ENCODE peak calls at places on chromosomes 4 and X, in ten cellular contexts. K, L, Y, V, D, O, A, M, H and B are unnamed samples. For H3K9me3, the result is how much of the 10 kb centered on the place peaks cover.

GRCh38 chr4:170008376-170008775 is 17.8 kb downstream of the MFAP3L start:
- DNase-seq in H (no peak), O (no peak), A (peak), M (no peak), K (no peak), V (no peak), L (no peak), D (no peak), Y (no peak), B (no peak)

GRCh38 chrX:40573763-40574162 is 7.0 kb upstream of the ATP6AP2 start:
- DNase-seq in K (no peak), H (no peak), V (peak), Y (peak), D (no peak), M (no peak), L (no peak), O (peak), A (peak), B (no peak)

GRCh38 chr4:164876680-164877324 is at the start of gene APELA:
- DNase-seq in O (peak), V (no peak), M (no peak), K (no peak), L (peak), H (no peak), A (no peak), Y (no peak), D (no peak), B (no peak)

GRCh38 chrX:50168305-50168704 is 32.5 kb downstream of the AKAP4 start:
- DNase-seq in D (no peak), A (no peak), M (no peak), H (no peak), V (no peak), Y (no peak), O (no peak), K (no peak), L (no peak), B (no peak)

GRCh38 chrX:118551426-118551825 is 55.8 kb downstream of the DOCK11 start:
- DNase-seq in Y (no peak), O (no peak), L (no peak), A (no peak), M (no peak), V (no peak), K (no peak), D (no peak), H (no peak), B (no peak)

GRCh38 chr4:104897297-104897645 is 249.4 kb upstream of the TET2 start:
- DNase-seq in D (no peak), L (no peak), Y (no peak), O (no peak), V (no peak), H (no peak), M (no peak), K (no peak), A (no peak), B (no peak)

GRCh38 chr4:57080781-57081650 is 29.2 kb downstream of the IGFBP7 start:
- DNase-seq in O (peak), D (no peak), V (no peak), M (no peak), L (no peak), K (peak), H (peak), Y (peak), A (peak), B (peak)

GRCh38 chrX:97898798-97899197 is 1015.1 kb downstream of the RPA4 start:
- DNase-seq in H (no peak), L (no peak), K (no peak), O (no peak), M (no peak), V (no peak), Y (no peak), A (no peak), D (no peak), B (no peak)

GRCh38 chr4:140813804-140814203 is 57.6 kb upstream of the TBC1D9 start:
- DNase-seq in Y (no peak), O (no peak), D (no peak), V (no peak), A (no peak), M (no peak), K (no peak), L (no peak), H (no peak), B (no peak)

GRCh38 chr4:121070696-121071639 is 1.4 kb downstream of the NDNF start:
- DNase-seq in L (peak), O (no peak), A (no peak), V (no peak), H (peak), Y (no peak), M (peak), K (peak), D (peak), B (peak)

GRCh38 chr4:27084685-27085356 is 224.2 kb downstream of the STIM2 start:
- DNase-seq in L (peak), O (peak), M (no peak), H (no peak), V (no peak), Y (no peak), K (no peak), D (peak), A (no peak), B (no peak)

GRCh38 chr4:26321326-26322276 is 787 bp downstream of the RBPJ start:
- DNase-seq in M (peak), A (peak), D (peak), K (peak), L (peak), V (peak), Y (no peak), H (no peak), O (no peak), B (peak)

GRCh38 chr4:105092356-105092755 is 54.3 kb upstream of the TET2 start:
- DNase-seq in H (no peak), A (peak), L (no peak), O (peak), K (no peak), M (no peak), V (no peak), Y (no peak), D (no peak), B (no peak)

GRCh38 chrX:111119341-111119740 is 23.4 kb downstream of the PAK3 start:
- DNase-seq in Y (no peak), O (no peak), M (no peak), V (no peak), L (no peak), D (no peak), H (no peak), K (no peak), A (no peak), B (no peak)

GRCh38 chr4:15920723-15921591 is 17.6 kb downstream of the FGFBP1 start:
- DNase-seq in L (peak), Y (peak), K (peak), M (peak), D (no peak), V (no peak), O (peak), A (peak), H (peak), B (peak)

GRCh38 chr4:139672732-139673131 is 7.1 kb downstream of the MGST2 start:
- DNase-seq in L (no peak), V (no peak), D (no peak), O (no peak), A (no peak), Y (no peak), M (no peak), K (no peak), H (no peak), B (no peak)

GRCh38 chr4:139676365-139676764 is 10.7 kb downstream of the MGST2 start:
- DNase-seq in V (no peak), A (no peak), O (no peak), L (no peak), Y (no peak), M (no peak), H (no peak), D (no peak), K (no peak), B (no peak)

GRCh38 chr4:139676913-139677585 is 11.4 kb downstream of the MGST2 start:
- DNase-seq in K (no peak), A (no peak), Y (no peak), D (no peak), H (no peak), V (no peak), L (no peak), M (no peak), O (peak), B (no peak)

GRCh38 chr4:139675651-139676050 is 10.0 kb downstream of the MGST2 start:
- DNase-seq in M (no peak), A (no peak), L (no peak), O (no peak), Y (no peak), K (no peak), D (no peak), V (no peak), H (no peak), B (no peak)

DNA sequence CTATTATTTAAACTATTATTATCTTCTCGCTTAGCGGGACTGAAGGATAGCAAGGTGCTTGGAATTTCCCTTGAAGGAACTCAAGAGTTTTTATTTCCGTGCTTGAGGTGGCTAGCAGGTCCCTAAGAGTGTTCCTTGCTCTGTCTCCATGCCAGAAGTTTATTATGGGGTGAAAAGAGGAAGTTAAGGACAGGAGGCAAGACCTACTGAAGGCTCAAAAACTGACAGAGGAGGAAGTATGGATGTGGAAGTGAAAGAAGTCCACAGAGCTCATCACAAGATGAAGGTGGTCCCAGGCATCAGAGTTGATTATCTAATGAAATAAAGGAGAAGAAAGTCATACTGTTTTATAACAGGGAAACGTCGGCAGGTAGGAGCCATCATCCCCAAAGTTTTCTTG is 9.5 kb downstream of the MGST2 start:
- DNase-seq in H (no peak), K (no peak), D (no peak), O (no peak), L (no peak), A (no peak), Y (no peak), M (no peak), V (peak), B (no peak)
- H3K4me3 ChIP-seq in H (no peak), K (no peak), D (no peak), O (no peak), L (no peak), A (no peak), Y (no peak), M (no peak), V (no peak), B (no peak)

DNA sequence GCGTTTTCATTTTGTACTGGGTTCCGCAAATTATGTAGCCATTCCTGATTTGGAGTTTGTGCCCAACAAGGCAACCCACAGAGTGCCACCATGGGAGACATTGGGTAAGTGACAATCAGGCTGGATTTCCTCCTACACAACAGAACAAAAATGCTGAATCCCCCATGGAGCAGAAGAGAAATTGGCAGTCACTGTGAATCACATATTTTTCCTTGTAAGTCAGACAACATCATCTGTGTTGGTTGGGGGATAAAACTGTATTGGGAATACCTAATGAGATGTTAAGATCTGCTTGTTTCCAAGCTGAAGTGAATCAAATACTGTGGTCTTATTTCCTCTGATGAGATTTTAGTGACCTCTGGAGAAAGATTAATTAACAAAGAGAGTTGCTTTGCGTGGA is 80.9 kb downstream of the CNGA2 start:
- DNase-seq in A (no peak), M (no peak), V (no peak), H (no peak), D (no peak), K (no peak), Y (no peak), L (no peak), O (no peak), B (no peak)
- H3K9me3 ChIP-seq in A (under half), M (under half), V (under half), H (under half), D (under half), K (under half), Y (under half), L (under half), O (under half), B (under half)

DNA sequence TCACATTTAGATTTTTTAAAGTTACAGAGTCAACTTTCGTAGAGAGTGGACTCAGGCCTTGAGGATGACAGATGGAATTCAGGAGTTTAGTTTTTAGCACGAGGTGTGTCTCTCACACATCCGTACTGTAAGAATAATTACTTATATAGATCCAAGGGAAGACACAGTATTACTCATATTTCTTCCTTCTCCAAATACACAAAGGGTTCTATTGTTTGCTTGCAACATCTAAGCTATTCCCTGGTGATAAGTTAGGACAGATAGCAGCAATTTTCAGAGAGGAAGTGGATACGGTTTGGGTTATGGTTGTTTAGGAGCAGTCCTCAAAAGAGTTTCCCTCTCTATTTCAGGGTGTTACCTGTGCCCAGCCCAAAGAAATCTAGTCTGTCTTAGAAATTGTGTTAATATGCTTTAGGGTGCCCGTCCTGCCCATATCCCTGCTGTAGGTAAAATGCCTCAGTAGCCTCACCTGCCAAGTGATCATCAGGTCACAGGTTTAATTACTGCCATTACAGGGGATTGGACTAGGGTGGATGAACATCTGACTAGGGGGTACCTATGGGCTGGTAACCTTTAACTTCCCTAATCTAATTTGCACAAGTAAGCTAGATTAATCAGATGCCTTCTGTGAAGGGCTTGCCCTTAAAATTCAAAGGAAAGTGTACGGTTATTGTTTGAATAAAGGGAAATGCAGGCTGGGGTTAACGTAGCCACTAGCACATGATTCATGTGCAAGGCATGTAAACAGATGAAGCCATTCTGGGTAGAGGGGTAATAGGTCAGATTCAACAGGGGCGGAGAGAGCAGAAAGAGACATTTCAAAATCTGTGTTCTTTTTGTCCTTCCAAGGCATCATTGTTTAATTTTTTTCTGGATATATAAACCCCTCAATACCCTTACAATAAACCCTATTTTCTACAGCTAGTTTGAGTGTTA is 8.7 kb upstream of the PPP3CA start:
- DNase-seq in H (peak), K (no peak), O (peak), D (no peak), Y (peak), L (no peak), V (no peak), M (no peak), A (peak), B (no peak)
- H3K4me3 ChIP-seq in H (no peak), K (no peak), O (peak), D (no peak), Y (no peak), L (no peak), V (peak), M (no peak), A (peak), B (no peak)

GRCh38 chr4:4726051-4726450 is 133.4 kb upstream of the MSX1 start:
- DNase-seq in Y (no peak), V (peak), K (no peak), H (no peak), A (no peak), D (no peak), O (no peak), L (no peak), M (no peak), B (no peak)
- H3K9me3 ChIP-seq in Y (under half), V (under half), K (under half), H (under half), A (under half), D (under half), O (under half), L (under half), M (under half), B (under half)

GRCh38 chrX:70806081-70806480 is 102.4 kb downstream of the TEX11 start:
- DNase-seq in Y (no peak), M (no peak), V (no peak), H (no peak), K (no peak), D (no peak), O (no peak), A (no peak), L (no peak), B (no peak)

GRCh38 chrX:70808942-70809940 is 99.3 kb downstream of the TEX11 start:
- DNase-seq in A (no peak), M (no peak), V (no peak), D (no peak), Y (no peak), H (no peak), L (no peak), K (no peak), O (no peak), B (no peak)
- H3K4me3 ChIP-seq in A (no peak), M (no peak), V (no peak), D (no peak), Y (no peak), H (no peak), L (no peak), K (no peak), O (no peak), B (no peak)

GRCh38 chr4:3452376-3452775 is 10.6 kb downstream of the HGFAC start:
- DNase-seq in L (peak), K (no peak), M (no peak), D (peak), V (no peak), Y (no peak), H (no peak), A (no peak), O (peak), B (peak)
- H3K9me3 ChIP-seq in L (under half), K (under half), M (under half), D (under half), V (under half), Y (under half), H (under half), A (under half), O (under half), B (under half)

GRCh38 chrX:9525511-9526248 is 60.8 kb downstream of the TBL1X start:
- DNase-seq in O (no peak), D (no peak), V (peak), L (peak), A (no peak), K (no peak), H (no peak), M (no peak), Y (no peak), B (no peak)
- H3K4me3 ChIP-seq in O (no peak), D (no peak), V (peak), L (no peak), A (no peak), K (no peak), H (no peak), M (no peak), Y (no peak), B (no peak)